ENCODE peak calls at places on chromosomes 3 and 15, in five cellular contexts. P is HepG2, O is GM12878, T is NT2/D1, S is H1. C is an unnamed sample.

GRCh38 chr3:169085827-169086226 is 577.7 kb downstream of the MECOM start:
- DNase-seq in O (no peak), S (no peak), P (no peak), T (peak), C (no peak)

GRCh38 chr3:58621086-58621830 is 44.1 kb upstream of the FAM107A start:
- DNase-seq in O (no peak), S (no peak), T (no peak), P (no peak), C (no peak)

GRCh38 chr15:37995461-37996347 is 61.3 kb downstream of the TMCO5A start:
- DNase-seq in P (peak), T (peak), S (no peak), O (peak), C (peak)

GRCh38 chr3:71378509-71378908 is 205.0 kb downstream of the FOXP1 start:
- DNase-seq in O (no peak), S (no peak), T (no peak), P (no peak), C (no peak)

GRCh38 chr3:186909078-186909853 is 21.1 kb upstream of the ST6GAL1 start:
- DNase-seq in T (no peak), O (no peak), P (peak), S (no peak), C (no peak)

GRCh38 chr3:108403921-108404320 is 106.5 kb downstream of the MYH15 start:
- DNase-seq in P (no peak), O (no peak), S (no peak), T (no peak), C (no peak)

GRCh38 chr3:107498646-107499045 is 24.1 kb upstream of the BBX start:
- DNase-seq in S (no peak), O (no peak), P (no peak), T (no peak), C (no peak)

GRCh38 chr15:39084683-39085530 is 496.0 kb upstream of the THBS1 start:
- DNase-seq in T (no peak), O (no peak), P (peak), S (no peak), C (no peak)

GRCh38 chr3:187640823-187641135 is 29.4 kb downstream of the SST start:
- DNase-seq in P (no peak), S (no peak), O (no peak), T (no peak), C (no peak)

GRCh38 chr3:72303926-72304325 is 519.0 kb upstream of the PROK2 start:
- DNase-seq in O (no peak), T (peak), P (no peak), S (no peak), C (no peak)

GRCh38 chr3:32522682-32523081 is 20.0 kb upstream of the CMTM6 start:
- DNase-seq in P (no peak), T (no peak), O (no peak), S (no peak), C (no peak)

GRCh38 chr3:143668924-143669790 is 179.1 kb downstream of the SLC9A9 start:
- DNase-seq in P (no peak), S (no peak), O (peak), T (no peak), C (no peak)

GRCh38 chr3:55160241-55160877 is 232.5 kb upstream of the LRTM1 start:
- DNase-seq in P (no peak), T (no peak), O (peak), S (no peak), C (no peak)

GRCh38 chr3:123071581-123071980 is 4.8 kb downstream of the PDIA5 start:
- DNase-seq in O (no peak), S (no peak), T (no peak), P (no peak), C (no peak)

GRCh38 chr15:22850055-22850454 is 11.6 kb downstream of the NIPA2 start:
- DNase-seq in T (no peak), S (no peak), P (no peak), O (no peak), C (no peak)

GRCh38 chr3:112338021-112338726 is 5.2 kb downstream of the CD200 start:
- DNase-seq in P (no peak), O (no peak), S (no peak), T (no peak), C (no peak)

GRCh38 chr15:38612159-38612863 is 47.7 kb upstream of the RASGRP1 start:
- DNase-seq in O (no peak), T (no peak), S (no peak), P (no peak), C (no peak)

GRCh38 chr3:76685858-76686257 is 354.0 kb upstream of the ROBO2 start:
- DNase-seq in P (peak), S (no peak), O (no peak), T (no peak), C (no peak)

GRCh38 chr3:101735833-101736232 is 11.4 kb downstream of the CEP97 start:
- DNase-seq in O (no peak), T (no peak), P (no peak), S (no peak), C (no peak)

GRCh38 chr15:62769604-62770003 is 272.9 kb upstream of the TPM1 start:
- DNase-seq in T (no peak), O (no peak), S (no peak), P (no peak), C (no peak)

GRCh38 chr3:51955893-51956770 is 951 bp downstream of the GPR62 start:
- DNase-seq in O (no peak), P (no peak), S (no peak), T (no peak), C (no peak)

GRCh38 chr15:43824302-43825246 is at the start of gene MFAP1:
- DNase-seq in O (peak), T (peak), S (peak), P (peak), C (peak)

GRCh38 chr3:71101581-71101980 is 481.9 kb downstream of the FOXP1 start:
- DNase-seq in P (no peak), T (no peak), S (no peak), O (no peak), C (no peak)

GRCh38 chr3:190591080-190591479 is 77.2 kb downstream of the IL1RAP start:
- DNase-seq in T (no peak), P (no peak), O (no peak), S (no peak), C (no peak)

GRCh38 chr3:171200052-171201029 is 173.8 kb upstream of the SLC2A2 start:
- DNase-seq in P (no peak), O (no peak), T (no peak), S (no peak), C (no peak)

GRCh38 chr3:50230833-50231125 is 5.2 kb upstream of the GNAI2 start:
- DNase-seq in S (no peak), O (no peak), T (no peak), P (no peak), C (no peak)

GRCh38 chr15:52031542-52031941 is 12.5 kb downstream of the MAPK6 start:
- DNase-seq in T (no peak), P (no peak), S (no peak), O (no peak), C (no peak)

GRCh38 chr3:118526758-118527526 is 507.7 kb downstream of the IGSF11 start:
- DNase-seq in S (no peak), P (no peak), O (peak), T (no peak), C (no peak)

GRCh38 chr3:157572559-157573270 is 69.5 kb upstream of the VEPH1 start:
- DNase-seq in P (peak), S (no peak), T (peak), O (no peak), C (peak)

GRCh38 chr15:88454231-88454630 is 13.0 kb downstream of the MRPL46 start:
- DNase-seq in P (no peak), O (no peak), T (no peak), S (no peak), C (no peak)

GRCh38 chr3:60053518-60054265 is 1003.9 kb upstream of the CFAP20DC start:
- DNase-seq in S (no peak), P (no peak), O (no peak), T (no peak), C (no peak)

GRCh38 chr15:43776718-43777292 is at the start of gene ELL3:
- DNase-seq in P (peak), O (no peak), T (peak), S (peak), C (no peak)

GRCh38 chr15:31034152-31034551 is 42.7 kb upstream of the MTMR10 start:
- DNase-seq in T (no peak), S (no peak), P (no peak), O (no peak), C (no peak)

GRCh38 chr15:99106417-99107220 is 1.7 kb downstream of the SYNM start:
- DNase-seq in O (no peak), S (no peak), T (no peak), P (no peak), C (no peak)

GRCh38 chr3:114444216-114444615 is 150.4 kb downstream of the TIGIT start:
- DNase-seq in P (no peak), S (no peak), T (no peak), O (no peak), C (no peak)

DNA sequence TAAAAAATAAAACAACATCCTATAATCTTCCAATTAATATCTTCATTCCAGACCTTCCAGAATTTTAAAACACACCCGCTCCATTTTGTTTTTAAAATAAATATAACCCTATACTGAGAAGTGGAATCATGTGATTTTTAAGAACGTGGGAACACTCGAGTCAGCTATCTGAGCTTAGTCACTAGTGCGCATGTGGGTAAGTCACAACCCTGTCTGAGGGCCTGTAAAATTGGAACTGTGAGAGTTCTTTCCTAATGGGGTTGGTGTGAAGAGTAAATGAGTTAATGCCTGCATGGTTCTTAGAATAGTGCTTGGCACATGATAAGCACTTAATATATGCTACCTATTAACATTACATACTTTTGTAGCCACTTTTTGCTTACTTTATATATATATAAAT is 19.9 kb upstream of the POLR2M start:
- DNase-seq in O (no peak), S (no peak), T (no peak), P (no peak), C (no peak)
- TF ChIP-seq SUZ12 in O (no peak), S (no peak), T (no peak), P (no peak), C (no peak)

GRCh38 chr3:11509175-11510000 is 134.3 kb downstream of the VGLL4 start:
- DNase-seq in O (no peak), S (no peak), P (peak), T (peak), C (peak)
- TF ChIP-seq SUZ12 in O (no peak), S (no peak), P (no peak), T (no peak), C (no peak)

GRCh38 chr15:81027200-81027599 is 26.5 kb downstream of the TLNRD1 start:
- DNase-seq in S (no peak), P (no peak), O (no peak), T (no peak), C (no peak)

GRCh38 chr15:81024265-81024875 is 23.6 kb downstream of the TLNRD1 start:
- DNase-seq in O (no peak), P (no peak), S (no peak), T (no peak), C (no peak)

GRCh38 chr15:81024891-81025290 is 24.2 kb downstream of the TLNRD1 start:
- DNase-seq in T (no peak), P (no peak), S (no peak), O (no peak), C (no peak)

GRCh38 chr15:81021321-81021720 is 20.6 kb downstream of the TLNRD1 start:
- DNase-seq in S (no peak), T (no peak), P (no peak), O (no peak), C (no peak)

DNA sequence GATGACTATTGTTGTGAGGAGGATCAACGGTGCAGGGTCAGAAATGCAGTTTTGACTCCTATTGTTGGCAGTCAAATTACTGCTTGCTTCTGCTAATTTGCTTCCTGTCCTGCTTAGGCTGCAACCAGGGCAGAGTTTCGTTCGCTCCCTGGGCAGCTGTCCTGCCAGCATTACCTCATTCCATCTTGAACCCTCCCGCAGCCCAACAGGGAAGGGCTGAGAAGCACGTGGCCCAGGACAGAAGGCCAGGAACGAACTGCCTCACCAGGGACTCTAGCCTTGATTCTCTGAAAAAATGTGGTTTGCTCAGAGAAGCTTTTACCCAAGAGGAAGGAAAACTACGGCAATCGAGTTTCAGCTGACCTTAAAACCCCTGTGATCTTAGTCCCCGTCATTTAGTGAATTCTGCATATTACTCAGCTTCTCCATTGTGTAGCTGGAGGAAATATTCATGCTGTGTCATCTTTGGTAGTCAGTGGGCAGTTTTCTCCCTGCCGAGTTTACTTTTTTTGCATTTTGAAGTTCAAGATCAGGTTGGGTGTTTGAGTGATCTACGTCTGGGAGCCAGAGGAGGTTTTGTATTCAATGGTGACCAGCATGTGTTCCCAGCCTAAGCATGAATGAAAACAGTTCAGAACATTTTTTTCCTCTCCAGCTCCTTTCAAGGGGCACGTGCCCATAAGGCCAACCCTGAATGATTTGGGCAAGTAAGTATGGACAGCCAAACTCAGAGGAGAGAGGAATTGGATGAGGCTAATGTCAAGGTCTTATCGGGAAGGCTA is 23.0 kb downstream of the TLNRD1 start:
- DNase-seq in T (no peak), O (peak), S (no peak), P (no peak), C (no peak)
- TF ChIP-seq SUZ12 in T (no peak), O (no peak), S (no peak), P (no peak), C (no peak)

GRCh38 chr3:184334470-184335158 is 2.8 kb upstream of the FAM131A start:
- DNase-seq in T (no peak), P (no peak), O (no peak), S (no peak), C (no peak)
- TF ChIP-seq SUZ12 in T (no peak), P (no peak), O (no peak), S (no peak), C (no peak)